ENCODE peak calls at places on chromosomes 7 and 10, in four cellular contexts. T is lung, K is cardiac fibroblast, W is AG09309. Q is an unnamed sample.

GRCh38 chr10:75062191-75062849 is 49.1 kb upstream of the SAMD8 start:
- DNase-seq in W (peak), K (peak), T (no peak), Q (no peak)

GRCh38 chr10:105885495-105885894 is 1244.4 kb downstream of the SORCS3 start:
- DNase-seq in W (no peak), K (no peak), T (no peak), Q (no peak)

GRCh38 chr7:18357691-18358090 is 137.9 kb upstream of the HDAC9 start:
- DNase-seq in T (no peak), K (no peak), W (no peak), Q (no peak)

GRCh38 chr7:107948645-107949442 is 54.1 kb downstream of the LAMB1 start:
- DNase-seq in K (peak), W (peak), T (no peak), Q (no peak)

GRCh38 chr7:99363286-99363685 is 11.2 kb upstream of the ARPC1B start:
- DNase-seq in K (no peak), T (no peak), W (no peak), Q (no peak)

GRCh38 chr10:118501637-118502440 is 93.6 kb downstream of the PRLHR start:
- DNase-seq in W (peak), T (no peak), K (peak), Q (no peak)

GRCh38 chr10:32501906-32502305 is 56.0 kb downstream of the CCDC7 start:
- DNase-seq in K (no peak), W (no peak), T (no peak), Q (no peak)

GRCh38 chr10:20271490-20271889 is 455.3 kb downstream of the PLXDC2 start:
- DNase-seq in K (no peak), T (no peak), W (no peak), Q (no peak)

GRCh38 chr10:49512121-49512809 is 26.7 kb downstream of the ERCC6 start:
- DNase-seq in T (no peak), W (no peak), K (peak), Q (no peak)

GRCh38 chr10:88091490-88092061 is 228.2 kb downstream of the PTEN start:
- DNase-seq in W (no peak), T (no peak), K (no peak), Q (no peak)

GRCh38 chr10:43237631-43238446 is 29.0 kb downstream of the RASGEF1A start:
- DNase-seq in T (no peak), K (no peak), W (no peak), Q (no peak)

GRCh38 chr7:50863053-50863452 is 80.4 kb upstream of the GRB10 start:
- DNase-seq in K (no peak), W (no peak), T (no peak), Q (no peak)

GRCh38 chr7:101428093-101428866 is 65.6 kb downstream of the COL26A1 start:
- DNase-seq in K (no peak), T (no peak), W (no peak), Q (no peak)

GRCh38 chr7:22858274-22858639 is 35.6 kb upstream of the TOMM7 start:
- DNase-seq in W (no peak), K (no peak), T (no peak), Q (no peak)
- H3K4me3 ChIP-seq in W (no peak), K (no peak), T (no peak), Q (no peak)

DNA sequence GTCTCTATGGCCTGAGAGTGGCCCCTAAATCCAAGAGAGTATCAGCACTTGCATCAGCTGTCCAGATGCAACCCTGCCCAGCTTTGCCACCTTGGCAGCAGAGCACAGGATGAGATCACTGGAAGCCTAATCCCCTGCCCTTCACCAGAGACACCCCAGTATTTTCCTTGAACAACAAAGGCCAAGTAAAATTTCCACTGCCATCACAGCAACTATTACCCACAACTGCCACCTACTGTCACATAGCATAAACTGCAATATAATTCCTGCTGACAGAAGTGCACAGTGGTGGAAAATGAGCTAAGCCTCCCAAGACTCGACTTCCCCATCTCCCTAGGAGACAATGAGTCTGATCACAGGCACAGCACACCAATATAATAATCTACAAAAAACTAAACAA is 462.8 kb upstream of the ZWINT start:
- DNase-seq in W (no peak), K (no peak), T (no peak), Q (no peak)
- TF ChIP-seq CTCF in W (peak), K (peak), T (no peak), Q (no peak)

DNA sequence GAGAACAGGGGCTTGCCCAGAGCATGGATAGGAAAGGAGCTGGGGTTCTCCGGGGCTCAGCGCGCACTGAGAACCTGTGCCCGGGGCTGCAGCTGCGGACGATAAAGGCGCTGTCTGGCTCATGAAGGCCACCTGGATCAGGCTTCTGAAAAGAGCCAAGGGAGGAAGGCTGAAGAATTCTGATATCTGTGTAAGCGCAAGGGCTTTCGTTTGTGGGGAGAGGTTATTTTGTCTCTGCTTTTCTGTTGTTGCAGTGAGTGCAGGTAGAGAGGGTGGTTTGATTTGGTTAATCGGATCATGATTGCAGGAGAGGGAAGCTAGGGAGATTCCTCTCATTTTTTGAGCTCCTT is 250.5 kb downstream of the NSUN6 start:
- DNase-seq in T (no peak), W (no peak), K (no peak), Q (no peak)
- H3K4me3 ChIP-seq in T (no peak), W (no peak), K (no peak), Q (no peak)

GRCh38 chr7:34425631-34426384 is 232.2 kb upstream of the NPSR1 start:
- DNase-seq in W (no peak), T (no peak), K (peak), Q (no peak)

GRCh38 chr7:34425194-34425593 is 232.8 kb upstream of the NPSR1 start:
- DNase-seq in T (no peak), W (no peak), K (no peak), Q (no peak)

DNA sequence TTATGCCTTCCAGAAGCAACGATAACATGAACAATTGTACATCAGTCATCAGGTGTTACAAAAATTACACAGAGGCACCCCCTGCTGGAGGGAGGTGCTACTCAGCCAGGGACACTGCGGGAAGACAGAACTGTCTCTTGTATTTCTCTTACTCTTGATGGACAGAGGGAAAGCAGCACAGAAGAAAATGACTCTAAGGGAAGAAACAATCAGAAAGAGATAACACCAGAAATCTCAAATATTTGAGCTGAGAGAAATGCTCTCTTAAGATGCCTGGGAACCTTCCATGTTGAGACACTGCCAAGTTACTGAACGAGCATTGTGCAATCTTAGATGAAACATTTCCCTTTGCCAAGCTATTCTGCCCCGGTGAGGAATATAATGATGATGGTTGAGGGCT is 227.6 kb upstream of the NPSR1 start:
- DNase-seq in W (peak), T (no peak), K (peak), Q (no peak)
- TF ChIP-seq CTCF in W (peak), T (no peak), K (peak), Q (peak)

GRCh38 chr7:85287126-85287825 is 100.4 kb upstream of the SEMA3D start:
- DNase-seq in W (peak), T (no peak), K (peak), Q (no peak)

GRCh38 chr7:85285502-85285901 is 98.6 kb upstream of the SEMA3D start:
- DNase-seq in T (no peak), W (no peak), K (no peak), Q (no peak)

GRCh38 chr7:85290252-85290651 is 103.4 kb upstream of the SEMA3D start:
- DNase-seq in T (no peak), K (no peak), W (no peak), Q (no peak)

GRCh38 chr7:85289279-85289678 is 102.4 kb upstream of the SEMA3D start:
- DNase-seq in K (no peak), T (no peak), W (no peak), Q (no peak)

GRCh38 chr7:85286449-85286848 is 99.6 kb upstream of the SEMA3D start:
- DNase-seq in T (no peak), W (no peak), K (no peak), Q (no peak)
- H3K4me3 ChIP-seq in T (no peak), W (no peak), K (no peak), Q (no peak)

GRCh38 chr7:42572046-42572445 is 335.0 kb upstream of the GLI3 start:
- DNase-seq in K (no peak), T (no peak), W (no peak), Q (no peak)

GRCh38 chr7:42573904-42574692 is 337.1 kb upstream of the GLI3 start:
- DNase-seq in T (no peak), K (peak), W (peak), Q (no peak)

GRCh38 chr7:42572561-42572960 is 335.6 kb upstream of the GLI3 start:
- DNase-seq in K (no peak), W (no peak), T (no peak), Q (no peak)

GRCh38 chr7:42575161-42575560 is 336.7 kb downstream of the C7orf25 start:
- DNase-seq in W (no peak), T (no peak), K (no peak), Q (no peak)

DNA sequence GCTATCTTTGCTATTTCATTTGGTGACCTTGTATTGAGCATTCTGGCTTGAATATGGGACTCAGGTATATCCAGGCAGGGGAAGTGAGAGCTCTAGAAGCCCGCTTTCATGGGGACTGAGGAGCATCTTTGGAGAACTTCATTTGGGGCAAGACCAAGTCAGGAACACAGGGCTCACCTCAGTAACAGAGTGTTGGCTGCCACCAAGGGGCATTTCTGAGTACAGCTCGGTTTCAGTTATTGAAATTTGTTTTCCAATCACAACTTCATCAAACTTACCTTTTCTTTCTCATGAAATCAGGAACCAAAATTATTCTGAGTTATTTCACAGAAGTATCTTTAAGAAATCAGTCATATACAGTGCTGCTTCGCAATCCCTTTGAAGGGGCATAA is 337.2 kb downstream of the C7orf25 start:
- DNase-seq in K (no peak), W (no peak), T (no peak), Q (no peak)
- TF ChIP-seq CTCF in K (peak), W (peak), T (no peak), Q (peak)

GRCh38 chr7:87106974-87107612 is 45.2 kb upstream of the DMTF1 start:
- DNase-seq in W (no peak), T (no peak), K (no peak), Q (no peak)
- H3K4me3 ChIP-seq in W (no peak), T (no peak), K (no peak), Q (no peak)

DNA sequence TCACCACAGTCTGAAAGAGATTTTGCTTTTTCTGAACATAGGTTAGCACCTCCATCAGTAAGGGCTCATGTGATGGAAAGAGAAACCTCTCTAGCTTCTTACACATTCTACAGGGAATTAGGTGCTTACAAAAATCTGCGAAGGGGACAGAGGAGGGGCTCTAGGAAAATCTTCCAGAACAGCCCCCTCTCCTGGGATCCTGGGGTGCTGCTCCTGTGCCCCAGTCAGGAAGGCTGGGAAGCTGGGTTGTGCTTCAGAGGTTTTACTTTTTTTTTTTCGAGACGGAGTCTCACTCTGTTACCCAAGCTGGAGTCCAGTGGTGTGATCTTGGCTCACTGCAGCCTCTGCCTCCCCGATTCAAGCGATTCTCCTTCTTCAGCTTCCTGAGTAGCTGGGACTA is 7.5 kb upstream of the FAM171A1 start:
- DNase-seq in T (no peak), K (no peak), W (no peak), Q (no peak)
- TF ChIP-seq CTCF in T (no peak), K (no peak), W (no peak), Q (no peak)

DNA sequence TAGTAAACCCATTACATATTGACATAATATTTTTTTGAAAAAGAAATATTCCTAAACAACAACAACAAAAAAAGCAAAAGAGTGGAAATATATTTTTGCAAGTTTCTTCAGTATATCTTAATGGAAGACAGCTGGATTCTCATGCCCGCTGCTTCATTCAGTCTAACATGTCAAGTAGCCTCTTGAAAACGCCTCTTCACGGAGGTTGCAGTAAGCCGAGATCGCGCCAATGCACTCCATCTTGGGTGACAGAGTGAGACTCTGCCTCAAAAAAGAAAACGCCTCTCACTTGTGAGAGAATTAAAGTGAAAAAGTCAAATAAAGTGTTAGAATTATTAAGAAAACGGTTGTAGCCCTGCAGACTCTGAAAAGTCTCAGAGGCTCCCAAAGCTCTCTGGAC is 1.3 kb downstream of the CUTC start:
- DNase-seq in T (peak), K (no peak), W (no peak), Q (no peak)
- H3K4me3 ChIP-seq in T (no peak), K (no peak), W (peak), Q (peak)

GRCh38 chr7:64945776-64946175 is 42.7 kb downstream of the ZNF273 start:
- DNase-seq in K (no peak), T (no peak), W (no peak), Q (no peak)

GRCh38 chr7:64947252-64948000 is 43.4 kb downstream of the ZNF117 start:
- DNase-seq in W (no peak), T (no peak), K (no peak), Q (no peak)

GRCh38 chr7:64945481-64945756 is 42.3 kb downstream of the ZNF273 start:
- DNase-seq in T (no peak), W (no peak), K (no peak), Q (no peak)

GRCh38 chr7:64951250-64951848 is 39.5 kb downstream of the ZNF117 start:
- DNase-seq in W (peak), K (peak), T (no peak), Q (no peak)

DNA sequence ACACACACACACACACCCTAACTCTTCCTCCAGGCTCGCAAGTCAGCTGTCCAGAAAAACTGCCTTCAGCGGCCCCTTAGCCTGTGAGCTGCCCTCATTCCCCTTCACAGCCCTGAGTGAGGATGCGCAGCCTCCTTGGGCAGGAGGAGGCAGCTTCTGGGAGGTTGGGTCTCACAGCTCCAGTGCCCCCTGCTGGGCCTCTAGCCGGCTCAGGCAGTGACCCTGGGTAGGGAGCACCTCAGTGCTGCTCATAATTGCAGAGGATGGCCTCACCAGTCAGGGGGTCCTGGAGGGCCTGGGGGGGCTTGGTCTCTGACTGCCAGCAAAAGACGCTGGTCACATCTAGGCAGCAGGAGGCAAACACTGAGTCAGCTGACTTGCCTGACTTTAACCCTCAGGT is 43.7 kb downstream of the ZNF273 start:
- DNase-seq in K (peak), T (no peak), W (no peak), Q (no peak)
- TF ChIP-seq CTCF in K (peak), T (no peak), W (peak), Q (peak)

Q was measured in heart right ventricle.